ENCODE peak calls at places on chromosomes 2 and 18, in ten cellular contexts. One of them, this sample, is unnamed.

GRCh38 chr2:107810734-107811133 is 16.0 kb upstream of the RGPD4 start:
- DNase-seq in prostate gland: no peak
- DNase-seq in progenitor cell of endocrine pancreas: no peak
- DNase-seq in ascending aorta: no peak
- DNase-seq in astrocyte of the spinal cord: no peak
- DNase-seq in right atrium auricular region: no peak
- DNase-seq in Peyer's patch: no peak
- DNase-seq in PC-9: no peak
- DNase-seq in fibroblast of villous mesenchyme: no peak
- DNase-seq in WTC11: no peak
- DNase-seq in this sample: no peak

GRCh38 chr2:229922449-229923386 is at the start of gene FBXO36:
- DNase-seq in prostate gland: peak
- DNase-seq in progenitor cell of endocrine pancreas: peak
- DNase-seq in ascending aorta: peak
- DNase-seq in astrocyte of the spinal cord: no peak
- DNase-seq in right atrium auricular region: peak
- DNase-seq in Peyer's patch: peak
- DNase-seq in PC-9: no peak
- DNase-seq in fibroblast of villous mesenchyme: peak
- DNase-seq in WTC11: peak
- DNase-seq in this sample: peak

GRCh38 chr2:85872536-85873161 is 16.1 kb downstream of the ST3GAL5 start:
- DNase-seq in prostate gland: no peak
- DNase-seq in progenitor cell of endocrine pancreas: no peak
- DNase-seq in ascending aorta: peak
- DNase-seq in astrocyte of the spinal cord: no peak
- DNase-seq in right atrium auricular region: no peak
- DNase-seq in Peyer's patch: no peak
- DNase-seq in PC-9: no peak
- DNase-seq in fibroblast of villous mesenchyme: no peak
- DNase-seq in WTC11: peak
- DNase-seq in this sample: no peak

GRCh38 chr2:216188956-216189355 is 79.8 kb downstream of the XRCC5 start:
- DNase-seq in prostate gland: no peak
- DNase-seq in progenitor cell of endocrine pancreas: no peak
- DNase-seq in ascending aorta: no peak
- DNase-seq in astrocyte of the spinal cord: peak
- DNase-seq in right atrium auricular region: no peak
- DNase-seq in Peyer's patch: no peak
- DNase-seq in PC-9: no peak
- DNase-seq in fibroblast of villous mesenchyme: peak
- DNase-seq in WTC11: no peak
- DNase-seq in this sample: no peak

GRCh38 chr18:31606265-31606664 is 14.6 kb downstream of the TTR start:
- DNase-seq in prostate gland: no peak
- DNase-seq in progenitor cell of endocrine pancreas: no peak
- DNase-seq in ascending aorta: no peak
- DNase-seq in astrocyte of the spinal cord: no peak
- DNase-seq in right atrium auricular region: no peak
- DNase-seq in Peyer's patch: no peak
- DNase-seq in PC-9: no peak
- DNase-seq in fibroblast of villous mesenchyme: no peak
- DNase-seq in WTC11: no peak
- DNase-seq in this sample: no peak

GRCh38 chr18:54950221-54950620 is 9.0 kb downstream of the CCDC68 start:
- DNase-seq in prostate gland: no peak
- DNase-seq in progenitor cell of endocrine pancreas: no peak
- DNase-seq in ascending aorta: no peak
- DNase-seq in astrocyte of the spinal cord: no peak
- DNase-seq in right atrium auricular region: no peak
- DNase-seq in Peyer's patch: peak
- DNase-seq in PC-9: no peak
- DNase-seq in fibroblast of villous mesenchyme: no peak
- DNase-seq in WTC11: no peak
- DNase-seq in this sample: no peak

GRCh38 chr18:34345738-34346137 is 121.0 kb upstream of the NOL4 start:
- DNase-seq in prostate gland: no peak
- DNase-seq in progenitor cell of endocrine pancreas: no peak
- DNase-seq in ascending aorta: no peak
- DNase-seq in astrocyte of the spinal cord: no peak
- DNase-seq in right atrium auricular region: no peak
- DNase-seq in Peyer's patch: no peak
- DNase-seq in PC-9: no peak
- DNase-seq in fibroblast of villous mesenchyme: no peak
- DNase-seq in WTC11: no peak
- DNase-seq in this sample: no peak

GRCh38 chr2:225400060-225400511 is 576 bp downstream of the NYAP2 start:
- DNase-seq in prostate gland: no peak
- DNase-seq in progenitor cell of endocrine pancreas: peak
- DNase-seq in ascending aorta: no peak
- DNase-seq in astrocyte of the spinal cord: peak
- DNase-seq in right atrium auricular region: no peak
- DNase-seq in Peyer's patch: no peak
- DNase-seq in PC-9: peak
- DNase-seq in fibroblast of villous mesenchyme: peak
- DNase-seq in WTC11: peak
- DNase-seq in this sample: peak

GRCh38 chr2:6664662-6665061 is 201.0 kb downstream of the CMPK2 start:
- DNase-seq in prostate gland: no peak
- DNase-seq in progenitor cell of endocrine pancreas: no peak
- DNase-seq in ascending aorta: no peak
- DNase-seq in astrocyte of the spinal cord: no peak
- DNase-seq in right atrium auricular region: no peak
- DNase-seq in Peyer's patch: no peak
- DNase-seq in PC-9: no peak
- DNase-seq in fibroblast of villous mesenchyme: no peak
- DNase-seq in WTC11: no peak
- DNase-seq in this sample: no peak

GRCh38 chr2:137910641-137911040 is 53.6 kb upstream of the HNMT start:
- DNase-seq in prostate gland: no peak
- DNase-seq in progenitor cell of endocrine pancreas: no peak
- DNase-seq in ascending aorta: no peak
- DNase-seq in astrocyte of the spinal cord: peak
- DNase-seq in right atrium auricular region: no peak
- DNase-seq in Peyer's patch: no peak
- DNase-seq in PC-9: no peak
- DNase-seq in fibroblast of villous mesenchyme: peak
- DNase-seq in WTC11: no peak
- DNase-seq in this sample: peak

GRCh38 chr18:8553611-8553924 is 55.7 kb upstream of the RAB12 start:
- DNase-seq in prostate gland: no peak
- DNase-seq in progenitor cell of endocrine pancreas: no peak
- DNase-seq in ascending aorta: no peak
- DNase-seq in astrocyte of the spinal cord: no peak
- DNase-seq in right atrium auricular region: no peak
- DNase-seq in Peyer's patch: no peak
- DNase-seq in PC-9: no peak
- DNase-seq in fibroblast of villous mesenchyme: no peak
- DNase-seq in WTC11: no peak
- DNase-seq in this sample: no peak

GRCh38 chr2:15031745-15032240 is 399.3 kb downstream of the LRATD1 start:
- DNase-seq in prostate gland: no peak
- DNase-seq in progenitor cell of endocrine pancreas: no peak
- DNase-seq in ascending aorta: no peak
- DNase-seq in astrocyte of the spinal cord: no peak
- DNase-seq in right atrium auricular region: no peak
- DNase-seq in Peyer's patch: no peak
- DNase-seq in PC-9: no peak
- DNase-seq in fibroblast of villous mesenchyme: no peak
- DNase-seq in WTC11: no peak
- DNase-seq in this sample: peak

GRCh38 chr2:9638532-9638931 is 7.7 kb upstream of the YWHAQ start:
- DNase-seq in prostate gland: peak
- DNase-seq in progenitor cell of endocrine pancreas: no peak
- DNase-seq in ascending aorta: no peak
- DNase-seq in astrocyte of the spinal cord: peak
- DNase-seq in right atrium auricular region: peak
- DNase-seq in Peyer's patch: peak
- DNase-seq in PC-9: peak
- DNase-seq in fibroblast of villous mesenchyme: peak
- DNase-seq in WTC11: no peak
- DNase-seq in this sample: no peak

GRCh38 chr2:20781656-20782265 is 41.1 kb downstream of the LDAH start:
- DNase-seq in prostate gland: no peak
- DNase-seq in progenitor cell of endocrine pancreas: no peak
- DNase-seq in ascending aorta: no peak
- DNase-seq in astrocyte of the spinal cord: peak
- DNase-seq in right atrium auricular region: no peak
- DNase-seq in Peyer's patch: no peak
- DNase-seq in PC-9: no peak
- DNase-seq in fibroblast of villous mesenchyme: peak
- DNase-seq in WTC11: peak
- DNase-seq in this sample: peak

GRCh38 chr2:241967745-241968144 is 98.2 kb downstream of the RTP5 start:
- DNase-seq in prostate gland: no peak
- DNase-seq in progenitor cell of endocrine pancreas: no peak
- DNase-seq in ascending aorta: no peak
- DNase-seq in astrocyte of the spinal cord: no peak
- DNase-seq in right atrium auricular region: no peak
- DNase-seq in Peyer's patch: peak
- DNase-seq in PC-9: no peak
- DNase-seq in fibroblast of villous mesenchyme: no peak
- DNase-seq in WTC11: no peak
- DNase-seq in this sample: no peak

GRCh38 chr2:102660574-102660973 is 41.2 kb downstream of the SLC9A2 start:
- DNase-seq in prostate gland: no peak
- DNase-seq in progenitor cell of endocrine pancreas: no peak
- DNase-seq in ascending aorta: no peak
- DNase-seq in astrocyte of the spinal cord: no peak
- DNase-seq in right atrium auricular region: no peak
- DNase-seq in Peyer's patch: no peak
- DNase-seq in PC-9: no peak
- DNase-seq in fibroblast of villous mesenchyme: no peak
- DNase-seq in WTC11: no peak
- DNase-seq in this sample: no peak

GRCh38 chr2:148667114-148667513 is 22.6 kb downstream of the EPC2 start:
- DNase-seq in prostate gland: no peak
- DNase-seq in progenitor cell of endocrine pancreas: no peak
- DNase-seq in ascending aorta: no peak
- DNase-seq in astrocyte of the spinal cord: no peak
- DNase-seq in right atrium auricular region: no peak
- DNase-seq in Peyer's patch: no peak
- DNase-seq in PC-9: no peak
- DNase-seq in fibroblast of villous mesenchyme: no peak
- DNase-seq in WTC11: no peak
- DNase-seq in this sample: no peak

GRCh38 chr2:42959148-42959992 is 167.0 kb upstream of the HAAO start:
- DNase-seq in prostate gland: no peak
- DNase-seq in progenitor cell of endocrine pancreas: no peak
- DNase-seq in ascending aorta: peak
- DNase-seq in astrocyte of the spinal cord: no peak
- DNase-seq in right atrium auricular region: peak
- DNase-seq in Peyer's patch: no peak
- DNase-seq in PC-9: no peak
- DNase-seq in fibroblast of villous mesenchyme: peak
- DNase-seq in WTC11: no peak
- DNase-seq in this sample: no peak

GRCh38 chr18:22318745-22319407 is 98.8 kb downstream of the CTAGE1 start:
- DNase-seq in prostate gland: no peak
- DNase-seq in progenitor cell of endocrine pancreas: no peak
- DNase-seq in ascending aorta: no peak
- DNase-seq in astrocyte of the spinal cord: no peak
- DNase-seq in right atrium auricular region: peak
- DNase-seq in Peyer's patch: no peak
- DNase-seq in PC-9: no peak
- DNase-seq in fibroblast of villous mesenchyme: peak
- DNase-seq in WTC11: no peak
- DNase-seq in this sample: no peak

GRCh38 chr2:127531133-127531709 is 4.3 kb upstream of the MYO7B start:
- DNase-seq in prostate gland: no peak
- DNase-seq in progenitor cell of endocrine pancreas: no peak
- DNase-seq in ascending aorta: no peak
- DNase-seq in astrocyte of the spinal cord: no peak
- DNase-seq in right atrium auricular region: no peak
- DNase-seq in Peyer's patch: peak
- DNase-seq in PC-9: no peak
- DNase-seq in fibroblast of villous mesenchyme: no peak
- DNase-seq in WTC11: no peak
- DNase-seq in this sample: no peak
- TF ChIP-seq CTCF in prostate gland: no peak
- TF ChIP-seq CTCF in progenitor cell of endocrine pancreas: no peak
- TF ChIP-seq CTCF in ascending aorta: no peak
- TF ChIP-seq CTCF in astrocyte of the spinal cord: no peak
- TF ChIP-seq CTCF in right atrium auricular region: no peak
- TF ChIP-seq CTCF in Peyer's patch: peak
- TF ChIP-seq CTCF in PC-9: no peak
- TF ChIP-seq CTCF in fibroblast of villous mesenchyme: no peak
- TF ChIP-seq CTCF in WTC11: no peak
- TF ChIP-seq CTCF in this sample: peak

DNA sequence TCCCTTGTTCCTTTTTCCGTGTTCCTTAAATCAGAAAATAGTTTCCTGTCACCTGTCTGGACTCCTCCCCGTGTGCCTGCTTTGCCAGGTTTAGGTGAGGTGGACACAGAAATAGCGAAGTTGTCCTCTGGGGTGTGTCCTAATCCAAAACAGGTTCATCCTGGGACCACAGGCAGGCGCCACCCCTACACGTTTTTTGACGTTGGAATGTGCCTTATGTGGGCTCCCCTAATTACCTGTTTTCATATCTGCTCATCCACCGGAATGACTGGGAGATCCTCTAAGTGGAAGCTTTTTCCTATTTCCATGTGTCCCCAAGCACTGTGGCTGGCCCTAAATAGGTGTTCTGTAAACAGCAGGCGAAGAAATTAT is 49.0 kb upstream of the PAIP2B start:
- DNase-seq in prostate gland: no peak
- DNase-seq in progenitor cell of endocrine pancreas: no peak
- DNase-seq in ascending aorta: no peak
- DNase-seq in astrocyte of the spinal cord: no peak
- DNase-seq in right atrium auricular region: no peak
- DNase-seq in Peyer's patch: no peak
- DNase-seq in PC-9: peak
- DNase-seq in fibroblast of villous mesenchyme: no peak
- DNase-seq in WTC11: no peak
- DNase-seq in this sample: no peak
- TF ChIP-seq CTCF in prostate gland: no peak
- TF ChIP-seq CTCF in progenitor cell of endocrine pancreas: no peak
- TF ChIP-seq CTCF in ascending aorta: no peak
- TF ChIP-seq CTCF in astrocyte of the spinal cord: no peak
- TF ChIP-seq CTCF in right atrium auricular region: no peak
- TF ChIP-seq CTCF in Peyer's patch: no peak
- TF ChIP-seq CTCF in PC-9: no peak
- TF ChIP-seq CTCF in fibroblast of villous mesenchyme: no peak
- TF ChIP-seq CTCF in WTC11: no peak
- TF ChIP-seq CTCF in this sample: no peak

GRCh38 chr2:108855194-108855593 is 68.6 kb downstream of the CCDC138 start:
- DNase-seq in prostate gland: no peak
- DNase-seq in progenitor cell of endocrine pancreas: no peak
- DNase-seq in ascending aorta: no peak
- DNase-seq in astrocyte of the spinal cord: peak
- DNase-seq in right atrium auricular region: no peak
- DNase-seq in Peyer's patch: no peak
- DNase-seq in PC-9: no peak
- DNase-seq in fibroblast of villous mesenchyme: peak
- DNase-seq in WTC11: no peak
- DNase-seq in this sample: peak
- TF ChIP-seq CTCF in prostate gland: no peak
- TF ChIP-seq CTCF in progenitor cell of endocrine pancreas: no peak
- TF ChIP-seq CTCF in ascending aorta: peak
- TF ChIP-seq CTCF in astrocyte of the spinal cord: no peak
- TF ChIP-seq CTCF in right atrium auricular region: no peak
- TF ChIP-seq CTCF in Peyer's patch: peak
- TF ChIP-seq CTCF in PC-9: peak
- TF ChIP-seq CTCF in fibroblast of villous mesenchyme: no peak
- TF ChIP-seq CTCF in WTC11: no peak
- TF ChIP-seq CTCF in this sample: no peak

GRCh38 chr2:177476897-177477296 is 84.3 kb downstream of the AGPS start:
- DNase-seq in prostate gland: no peak
- DNase-seq in progenitor cell of endocrine pancreas: no peak
- DNase-seq in ascending aorta: no peak
- DNase-seq in astrocyte of the spinal cord: no peak
- DNase-seq in right atrium auricular region: no peak
- DNase-seq in Peyer's patch: no peak
- DNase-seq in PC-9: no peak
- DNase-seq in fibroblast of villous mesenchyme: no peak
- DNase-seq in WTC11: no peak
- DNase-seq in this sample: no peak
- TF ChIP-seq CTCF in prostate gland: no peak
- TF ChIP-seq CTCF in progenitor cell of endocrine pancreas: no peak
- TF ChIP-seq CTCF in ascending aorta: no peak
- TF ChIP-seq CTCF in astrocyte of the spinal cord: no peak
- TF ChIP-seq CTCF in right atrium auricular region: no peak
- TF ChIP-seq CTCF in Peyer's patch: no peak
- TF ChIP-seq CTCF in PC-9: no peak
- TF ChIP-seq CTCF in fibroblast of villous mesenchyme: no peak
- TF ChIP-seq CTCF in WTC11: no peak
- TF ChIP-seq CTCF in this sample: no peak